ENCODE peak calls at places on chromosomes 1 and 21, in nine cellular contexts. V, F, U, X, E, C, A, L and B are unnamed samples.

GRCh38 chr1:248858096-248858890 is 592 bp downstream of the ZNF692 start:
- DNase-seq in V (peak), F (peak), U (peak), X (no peak), E (peak), C (no peak), A (peak), L (peak), B (no peak)

GRCh38 chr1:221230605-221231004 is 351.4 kb downstream of the HLX start:
- DNase-seq in V (no peak), F (no peak), U (no peak), X (no peak), E (no peak), C (no peak), A (peak), L (peak), B (no peak)

GRCh38 chr21:29209696-29210095 is 79.3 kb downstream of the MAP3K7CL start:
- DNase-seq in V (no peak), F (no peak), U (no peak), X (no peak), E (no peak), C (no peak), A (no peak), L (peak), B (no peak)

GRCh38 chr21:42688841-42689371 is 35.5 kb downstream of the PDE9A start:
- DNase-seq in V (no peak), F (no peak), U (no peak), X (no peak), E (no peak), C (no peak), A (no peak), L (no peak), B (no peak)

GRCh38 chr1:188709146-188709545 is 1768.5 kb downstream of the BRINP3 start:
- DNase-seq in V (no peak), F (no peak), U (no peak), X (no peak), E (no peak), C (no peak), A (peak), L (no peak), B (no peak)

GRCh38 chr1:221824025-221824424 is 82.1 kb upstream of the DUSP10 start:
- DNase-seq in V (no peak), F (no peak), U (no peak), X (no peak), E (no peak), C (no peak), A (no peak), L (peak), B (no peak)

GRCh38 chr1:156608036-156608674 is 6.9 kb upstream of the GPATCH4 start:
- DNase-seq in V (peak), F (peak), U (peak), X (no peak), E (no peak), C (peak), A (peak), L (peak), B (no peak)

GRCh38 chr1:87501738-87502137 is 173.1 kb downstream of the LMO4 start:
- DNase-seq in V (no peak), F (no peak), U (no peak), X (no peak), E (no peak), C (no peak), A (no peak), L (no peak), B (no peak)

GRCh38 chr1:226123591-226124471 is 61.3 kb downstream of the H3-3A start:
- DNase-seq in V (no peak), F (no peak), U (no peak), X (no peak), E (no peak), C (no peak), A (no peak), L (no peak), B (peak)

GRCh38 chr21:32578107-32578691 is 7.1 kb downstream of the TCP10L start:
- DNase-seq in V (no peak), F (peak), U (peak), X (no peak), E (no peak), C (no peak), A (no peak), L (no peak), B (no peak)

GRCh38 chr1:186482661-186483255 is 21.8 kb upstream of the PDC start:
- DNase-seq in V (peak), F (peak), U (peak), X (no peak), E (no peak), C (peak), A (peak), L (peak), B (no peak)

GRCh38 chr1:165734906-165735305 is 33.8 kb downstream of the TMCO1 start:
- DNase-seq in V (no peak), F (no peak), U (no peak), X (no peak), E (no peak), C (no peak), A (no peak), L (no peak), B (no peak)

GRCh38 chr1:23868848-23869450 is 859 bp upstream of the FUCA1 start:
- DNase-seq in V (no peak), F (no peak), U (peak), X (no peak), E (no peak), C (no peak), A (no peak), L (no peak), B (no peak)

GRCh38 chr21:44866780-44867179 is 6.7 kb downstream of the PTTG1IP start:
- DNase-seq in V (peak), F (no peak), U (no peak), X (no peak), E (no peak), C (no peak), A (peak), L (peak), B (no peak)

GRCh38 chr1:21200767-21201166 is 24.1 kb upstream of the EIF4G3 start:
- DNase-seq in V (no peak), F (no peak), U (no peak), X (no peak), E (no peak), C (no peak), A (no peak), L (peak), B (no peak)